ENCODE peak calls at places on chromosome 7, in four cellular contexts. O is K562, H is HepG2, C is SK-N-SH. G is an unnamed sample.

GRCh38 chr7:130936202-130936931 is 202.4 kb upstream of the KLF14 start:
- DNase-seq in O (no peak), H (no peak), C (no peak), G (no peak)

GRCh38 chr7:4861673-4862072 is at the start of gene PAPOLB:
- DNase-seq in O (no peak), H (no peak), C (no peak), G (no peak)

GRCh38 chr7:47461161-47461560 is 120.8 kb downstream of the TNS3 start:
- DNase-seq in O (no peak), H (no peak), C (no peak), G (no peak)

GRCh38 chr7:31696270-31696669 is 9.3 kb downstream of the PPP1R17 start:
- DNase-seq in O (no peak), H (no peak), C (no peak), G (no peak)

GRCh38 chr7:40298421-40298820 is 163.6 kb downstream of the SUGCT start:
- DNase-seq in O (no peak), H (no peak), C (no peak), G (no peak)

GRCh38 chr7:19410096-19410495 is 264.9 kb upstream of the FERD3L start:
- DNase-seq in O (no peak), H (no peak), C (no peak), G (no peak)

GRCh38 chr7:100563809-100564400 is 9.8 kb downstream of the SAP25 start:
- DNase-seq in O (peak; percentile 88), H (no peak), C (peak; percentile 95), G (no peak)

GRCh38 chr7:150818971-150819370 is 18.4 kb downstream of the TMEM176A start:
- DNase-seq in O (no peak), H (no peak), C (no peak), G (no peak)

GRCh38 chr7:151663382-151664100 is 143.8 kb upstream of the RHEB start:
- DNase-seq in O (no peak), H (no peak), C (no peak), G (no peak)

GRCh38 chr7:65951837-65952578 is 30.0 kb downstream of the GUSB start:
- DNase-seq in O (no peak), H (no peak), C (no peak), G (no peak)

GRCh38 chr7:1601956-1602355 is 32.1 kb upstream of the PSMG3 start:
- DNase-seq in O (no peak), H (no peak), C (peak; percentile 39), G (no peak)

GRCh38 chr7:47663239-47663638 is 81.3 kb upstream of the TNS3 start:
- DNase-seq in O (no peak), H (no peak), C (no peak), G (no peak)

GRCh38 chr7:112266595-112267270 is 60.2 kb downstream of the ZNF277 start:
- DNase-seq in O (no peak), H (no peak), C (no peak), G (no peak)
- TF ChIP-seq JUND in O (no peak), H (no peak), C (no peak), G (no peak)

DNA sequence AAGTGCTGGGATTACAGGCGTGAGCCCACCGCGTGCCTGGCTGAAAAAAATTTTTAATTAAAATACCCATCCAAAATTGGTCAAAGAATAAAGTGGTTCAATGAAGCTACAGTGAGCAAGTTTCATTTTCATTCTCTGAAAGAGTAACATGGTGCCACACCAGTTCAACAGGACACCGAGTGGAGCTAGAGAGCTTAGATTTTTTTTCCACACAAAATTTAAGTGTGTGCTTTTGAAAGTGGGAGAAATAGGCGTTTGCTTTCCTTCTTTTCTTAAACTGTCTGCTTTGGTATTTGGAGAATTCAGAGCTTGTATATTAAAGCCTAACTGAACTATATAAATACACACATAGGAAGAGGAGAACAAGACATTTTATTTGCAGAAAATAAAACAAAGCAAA is 43.4 kb downstream of the BPGM start:
- DNase-seq in O (no peak), H (no peak), C (peak; percentile 50), G (no peak)
- TF ChIP-seq SMC3 in O (no peak), H (peak; percentile 17), C (peak; percentile 91), G (peak; percentile 36)

GRCh38 chr7:35697414-35698175 is 2.7 kb upstream of the HERPUD2 start:
- DNase-seq in O (no peak), H (peak; percentile 38), C (no peak), G (no peak)
- TF ChIP-seq JUND in O (peak; percentile 47), H (no peak), C (no peak), G (no peak)

GRCh38 chr7:82164813-82165212 is 278.8 kb downstream of the CACNA2D1 start:
- DNase-seq in O (no peak), H (no peak), C (peak; percentile 21), G (no peak)
- TF ChIP-seq SMC3 in O (no peak), H (no peak), C (peak; percentile 53), G (no peak)

GRCh38 chr7:28984631-28985030 is 26.5 kb upstream of the TRIL start:
- DNase-seq in O (peak; percentile 11), H (no peak), C (peak; percentile 42), G (no peak)
- TF ChIP-seq JUND in O (no peak), H (no peak), C (peak; percentile 90), G (no peak)

GRCh38 chr7:136969776-136970175 is 101.3 kb downstream of the CHRM2 start:
- DNase-seq in O (no peak), H (no peak), C (no peak), G (no peak)
- TF ChIP-seq SMC3 in O (no peak), H (no peak), C (no peak), G (no peak)

GRCh38 chr7:95433952-95434351 is 876 bp downstream of the PON2 start:
- DNase-seq in O (no peak), H (no peak), C (no peak), G (no peak)

GRCh38 chr7:95432606-95433005 is 2.2 kb downstream of the PON2 start:
- DNase-seq in O (no peak), H (no peak), C (no peak), G (no peak)

GRCh38 chr7:95433129-95433528 is 1.7 kb downstream of the PON2 start:
- DNase-seq in O (no peak), H (no peak), C (no peak), G (no peak)

GRCh38 chr7:95427914-95428516 is 6.8 kb downstream of the PON2 start:
- DNase-seq in O (no peak), H (peak; percentile 24), C (no peak), G (no peak)

DNA sequence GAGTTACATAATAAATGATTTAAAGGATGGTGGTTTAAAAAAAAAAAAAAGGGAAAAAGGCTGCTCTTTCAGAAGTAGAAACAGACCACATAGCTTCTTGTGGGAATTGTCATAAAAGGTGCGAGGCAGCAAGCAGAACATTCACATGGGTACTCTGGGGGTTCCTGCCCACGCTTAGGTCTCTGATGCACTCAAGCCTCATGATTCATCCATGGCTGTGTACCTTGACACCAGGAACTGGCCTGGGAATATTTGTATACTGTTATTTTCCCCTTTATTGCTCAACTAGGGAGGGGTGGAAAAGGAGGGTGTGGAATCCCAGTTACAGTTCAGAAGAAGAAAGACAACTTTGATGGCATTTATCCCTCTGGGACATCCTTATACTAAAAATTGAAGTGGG is 4.0 kb downstream of the PON2 start:
- DNase-seq in O (no peak), H (peak; percentile 91), C (no peak), G (no peak)
- TF ChIP-seq JUND in O (no peak), H (peak; percentile 68), C (no peak), G (no peak)

GRCh38 chr7:107879400-107880035 is 11.5 kb upstream of the DLD start:
- DNase-seq in O (peak; percentile 71), H (peak; percentile 49), C (peak; percentile 75), G (no peak)
- TF ChIP-seq SMC3 in O (peak; percentile 79), H (peak; percentile 80), C (peak; percentile 83), G (peak; percentile 41)

GRCh38 chr7:16960566-16960965 is 78.8 kb upstream of the AGR3 start:
- DNase-seq in O (no peak), H (no peak), C (no peak), G (no peak)
- TF ChIP-seq JUND in O (no peak), H (no peak), C (no peak), G (no peak)